ENCODE peak calls at places on chromosome 3, in seven cellular contexts. Y is NCI-H345, H is HEK293T, Z is nucleus accumbens, W is ELR, C is NCI-H1694 treated with DMSO at 0.1 percent for 48 hours, V is psoas muscle. E is an unnamed sample.

GRCh38 chr3:104101736-104102135 is 1265.0 kb upstream of the ALCAM start:
- DNase-seq in Y (no peak), V (no peak), C (no peak), W (peak), H (no peak), Z (no peak), E (no peak)

GRCh38 chr3:107899996-107900651 is 190.7 kb downstream of the CD47 start:
- DNase-seq in Y (no peak), W (peak), H (no peak), Z (no peak), C (no peak), V (no peak), E (no peak)

GRCh38 chr3:134937256-134938023 is 142.4 kb downstream of the EPHB1 start:
- DNase-seq in Y (peak), V (no peak), H (no peak), C (no peak), Z (no peak), W (no peak), E (peak)

GRCh38 chr3:129116482-129116946 is 5.1 kb downstream of the RAB43 start:
- DNase-seq in C (no peak), Z (no peak), V (no peak), W (no peak), H (no peak), Y (no peak), E (no peak)

GRCh38 chr3:186705882-186706780 is 11.0 kb upstream of the KNG1 start:
- DNase-seq in V (no peak), Y (no peak), W (no peak), Z (no peak), C (no peak), H (no peak), E (no peak)

GRCh38 chr3:61875488-61875887 is 314.1 kb downstream of the PTPRG start:
- DNase-seq in W (no peak), H (no peak), V (no peak), Z (no peak), Y (no peak), C (no peak), E (no peak)

GRCh38 chr3:18440053-18440768 is 15.1 kb upstream of the SATB1 start:
- DNase-seq in Z (no peak), Y (no peak), H (no peak), W (peak), C (no peak), V (no peak), E (no peak)

GRCh38 chr3:66561374-66561773 is 60.6 kb upstream of the LRIG1 start:
- DNase-seq in C (no peak), Z (no peak), V (no peak), W (peak), H (no peak), Y (no peak), E (no peak)

GRCh38 chr3:65595222-65595996 is 443.3 kb downstream of the MAGI1 start:
- DNase-seq in C (no peak), W (no peak), H (no peak), V (no peak), Y (no peak), Z (no peak), E (no peak)

GRCh38 chr3:192122832-192123594 is 604.3 kb downstream of the FGF12 start:
- DNase-seq in Y (no peak), C (no peak), H (no peak), Z (no peak), W (no peak), V (no peak), E (no peak)

GRCh38 chr3:14521611-14522010 is 18.5 kb downstream of the GRIP2 start:
- DNase-seq in V (no peak), C (no peak), Y (no peak), H (no peak), W (no peak), Z (no peak), E (no peak)

GRCh38 chr3:87436781-87437543 is 160.6 kb upstream of the POU1F1 start:
- DNase-seq in Y (no peak), Z (no peak), H (no peak), C (no peak), W (peak), V (no peak), E (no peak)

GRCh38 chr3:37171144-37171543 is 3.2 kb downstream of the LRRFIP2 start:
- DNase-seq in V (peak), C (no peak), Z (no peak), Y (no peak), W (no peak), H (no peak), E (no peak)

GRCh38 chr3:56421205-56421604 is 47.1 kb downstream of the ERC2 start:
- DNase-seq in Z (no peak), C (no peak), H (no peak), V (no peak), W (no peak), Y (no peak), E (no peak)

GRCh38 chr3:30864158-30864557 is 30.3 kb downstream of the GADL1 start:
- DNase-seq in H (no peak), W (no peak), Y (no peak), Z (no peak), V (no peak), C (no peak), E (no peak)

GRCh38 chr3:168752339-168752738 is 656.6 kb upstream of the GOLIM4 start:
- DNase-seq in H (no peak), Y (no peak), C (no peak), V (no peak), Z (no peak), W (no peak), E (no peak)

GRCh38 chr3:196246612-196247308 is 30.4 kb downstream of the SLC51A start:
- DNase-seq in Y (no peak), Z (no peak), C (no peak), W (peak), H (no peak), V (no peak), E (no peak)

E was measured in COR-L47.